ENCODE peak calls at places on chromosomes 4 and X, in ten cellular contexts. I, D, V, X, L, F, Q, R, N and U are unnamed samples.
A peak's percentile ranks its signal among the peaks of the same experiment; 100 is the strongest.

GRCh38 chrX:83419030-83419792 is 88.9 kb upstream of the POU3F4 start:
- DNase-seq in I (no peak), D (peak; percentile 58), V (no peak), X (no peak), L (no peak), F (no peak), Q (no peak), R (no peak), N (no peak), U (no peak)

GRCh38 chr4:143335979-143336827 is 473 bp upstream of the GAB1 start:
- DNase-seq in I (peak; percentile 90), D (peak; percentile 95), V (peak; percentile 92), X (peak; percentile 17), L (peak; percentile 80), F (peak; percentile 81), Q (peak; percentile 53), R (peak; percentile 92), N (peak; percentile 83), U (peak; percentile 82)

GRCh38 chr4:127604949-127605709 is 27.6 kb upstream of the INTU start:
- DNase-seq in I (peak; percentile 48), D (no peak), V (no peak), X (no peak), L (peak; percentile 20), F (no peak), Q (peak; percentile 46), R (no peak), N (no peak), U (no peak)

GRCh38 chr4:107035711-107036601 is at the start of gene DKK2:
- DNase-seq in I (peak; percentile 28), D (peak; percentile 73), V (peak; percentile 10), X (no peak), L (no peak), F (peak; percentile 51), Q (peak; percentile 6), R (no peak), N (no peak), U (peak; percentile 43)

GRCh38 chrX:44071847-44072545 is 98.8 kb upstream of the NDP start:
- DNase-seq in I (peak; percentile 55), D (no peak), V (no peak), X (no peak), L (peak; percentile 66), F (no peak), Q (no peak), R (no peak), N (no peak), U (no peak)

GRCh38 chr4:174260099-174260498 is 23.4 kb downstream of the FBXO8 start:
- DNase-seq in I (peak; percentile 85), D (no peak), V (no peak), X (no peak), L (peak; percentile 85), F (no peak), Q (no peak), R (no peak), N (no peak), U (no peak)

GRCh38 chrX:63503541-63503940 is 152.4 kb upstream of the SPIN4 start:
- DNase-seq in I (peak; percentile 20), D (no peak), V (no peak), X (no peak), L (peak; percentile 3), F (no peak), Q (no peak), R (no peak), N (no peak), U (no peak)

GRCh38 chrX:86981326-86981890 is 536.2 kb upstream of the KLHL4 start:
- DNase-seq in I (no peak), D (no peak), V (no peak), X (no peak), L (no peak), F (no peak), Q (no peak), R (no peak), N (no peak), U (no peak)

GRCh38 chr4:122992111-122992510 is 69.7 kb upstream of the NUDT6 start:
- DNase-seq in I (no peak), D (no peak), V (no peak), X (no peak), L (no peak), F (no peak), Q (no peak), R (no peak), N (no peak), U (no peak)

GRCh38 chrX:15814811-15815210 is 24.5 kb downstream of the ZRSR2 start:
- DNase-seq in I (no peak), D (no peak), V (no peak), X (no peak), L (no peak), F (no peak), Q (no peak), R (no peak), N (no peak), U (no peak)

GRCh38 chrX:69150294-69150960 is 14.8 kb downstream of the PJA1 start:
- DNase-seq in I (no peak), D (peak; percentile 61), V (no peak), X (no peak), L (peak; percentile 18), F (no peak), Q (no peak), R (no peak), N (no peak), U (no peak)

GRCh38 chr4:112127736-112128322 is 17.4 kb upstream of the FAM241A start:
- DNase-seq in I (peak; percentile 55), D (no peak), V (no peak), X (no peak), L (no peak), F (no peak), Q (no peak), R (no peak), N (no peak), U (no peak)

DNA sequence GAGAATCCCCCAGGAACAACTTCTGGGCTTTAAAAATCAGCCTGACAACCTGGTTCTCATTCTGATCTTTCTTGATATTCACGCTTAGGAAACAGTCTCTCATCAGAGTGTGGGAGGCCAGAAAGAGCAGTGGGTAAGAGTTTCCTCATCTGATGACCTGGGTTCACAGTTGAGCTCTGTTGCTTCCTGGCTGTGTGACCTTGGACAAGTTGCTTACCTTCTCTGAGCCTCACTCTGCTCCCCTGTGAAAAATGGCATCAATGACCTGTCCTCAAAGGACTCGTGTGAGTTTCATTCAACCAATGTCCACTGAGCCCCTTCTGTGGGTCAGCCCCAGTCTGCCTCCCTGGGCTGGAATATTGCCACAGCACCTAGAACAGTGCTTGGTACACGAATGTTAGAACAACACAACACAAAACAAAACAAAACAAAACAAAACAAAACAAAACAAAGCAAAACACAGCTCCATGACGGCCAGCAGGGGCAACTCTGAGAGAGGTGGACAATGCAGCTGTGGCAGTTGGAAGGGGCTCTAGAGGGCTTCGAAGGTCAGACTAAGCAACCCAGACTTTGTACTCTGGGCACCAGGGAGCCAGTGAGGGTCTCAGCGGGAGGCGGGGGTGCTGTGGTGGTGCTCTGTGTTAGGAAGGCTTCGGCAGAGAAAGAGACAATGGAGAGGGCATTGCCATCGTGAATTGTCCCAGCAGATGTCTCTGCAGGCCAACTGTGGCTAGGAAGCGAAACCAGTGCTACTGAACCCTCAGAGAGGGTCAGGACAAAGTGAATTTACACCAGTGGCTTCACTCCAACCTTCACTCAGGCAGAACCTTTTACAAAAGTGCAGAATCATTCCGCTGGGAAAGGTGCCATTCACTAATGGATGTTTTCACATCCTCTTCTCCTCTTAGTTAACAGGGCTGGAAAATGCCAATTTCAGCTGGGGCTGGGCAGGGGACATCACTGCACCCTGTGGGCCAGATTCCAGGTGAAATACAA is 14.3 kb upstream of the C4orf50 start:
- DNase-seq in I (no peak), D (no peak), V (no peak), X (no peak), L (peak; percentile 48), F (no peak), Q (no peak), R (no peak), N (no peak), U (no peak)
- TF ChIP-seq CTCF in I (no peak), D (no peak), V (no peak), X (no peak), L (no peak), F (no peak), Q (no peak), R (no peak), N (no peak), U (no peak)

GRCh38 chr4:30720021-30720655 is at the start of gene PCDH7:
- DNase-seq in I (peak; percentile 73), D (no peak), V (peak; percentile 14), X (no peak), L (peak; percentile 21), F (no peak), Q (peak; percentile 41), R (peak; percentile 30), N (no peak), U (no peak)
- H3K4me3 ChIP-seq in I (peak within 1 kb of the TSS; percentile 78), D (peak within 1 kb of the TSS; percentile 51), V (peak within 1 kb of the TSS; percentile 61), X (peak within 1 kb of the TSS; percentile 60), L (peak within 1 kb of the TSS; percentile 41), F (peak within 1 kb of the TSS; percentile 69), Q (no peak within 1 kb of the TSS), R (peak within 1 kb of the TSS; percentile 66), N (peak within 1 kb of the TSS; percentile 53), U (peak within 1 kb of the TSS; percentile 46)

GRCh38 chrX:135170468-135170867 is 730 bp downstream of the CT55 start:
- DNase-seq in I (no peak), D (no peak), V (no peak), X (no peak), L (no peak), F (no peak), Q (no peak), R (no peak), N (no peak), U (no peak)

GRCh38 chrX:135168533-135168932 is 2.7 kb downstream of the CT55 start:
- DNase-seq in I (no peak), D (no peak), V (no peak), X (no peak), L (no peak), F (no peak), Q (peak; percentile 42), R (no peak), N (no peak), U (no peak)

GRCh38 chrX:135170877-135171519 is at the start of gene CT55:
- DNase-seq in I (no peak), D (no peak), V (no peak), X (no peak), L (no peak), F (no peak), Q (peak; percentile 4), R (no peak), N (no peak), U (no peak)
- TF ChIP-seq POLR2A in I (no peak), D (no peak), V (no peak), X (no peak), L (no peak), F (no peak), Q (no peak), R (no peak), N (no peak), U (no peak)

GRCh38 chr4:35939746-35940145 is 304.6 kb downstream of the ARAP2 start:
- DNase-seq in I (no peak), D (no peak), V (no peak), X (no peak), L (no peak), F (no peak), Q (no peak), R (no peak), N (no peak), U (no peak)

DNA sequence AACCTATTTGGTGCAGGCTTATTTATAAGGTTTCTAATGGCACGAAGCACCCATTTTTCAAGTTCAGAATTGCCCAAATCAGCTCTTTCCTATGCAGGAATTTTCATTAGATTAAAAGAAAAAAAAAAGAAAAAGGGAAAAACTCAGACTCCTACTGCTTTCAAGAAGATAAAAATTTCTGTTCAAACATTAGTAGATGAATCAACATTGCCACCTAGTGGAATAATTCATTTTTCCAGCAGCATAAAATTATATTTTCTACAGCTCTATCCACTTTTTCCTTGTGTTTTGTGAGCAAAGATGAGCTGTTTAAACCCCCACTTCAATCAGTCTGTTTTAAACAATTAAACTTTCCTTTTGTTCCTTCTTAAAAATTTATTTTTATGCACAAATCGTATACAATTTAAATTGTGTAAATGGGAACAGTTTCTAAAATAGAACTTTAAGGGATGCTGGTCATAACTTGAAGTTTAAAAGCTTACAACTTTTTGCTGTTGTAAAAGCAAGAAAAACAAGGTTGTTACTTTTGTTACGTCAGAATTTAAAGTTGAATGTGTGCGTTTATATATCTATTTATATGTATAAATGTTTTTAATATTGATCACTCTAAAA is 309.8 kb downstream of the ARAP2 start:
- DNase-seq in I (peak; percentile 1), D (no peak), V (no peak), X (no peak), L (peak; percentile 9), F (no peak), Q (peak; percentile 52), R (no peak), N (no peak), U (no peak)
- TF ChIP-seq CTCF in I (peak; percentile 45), D (no peak), V (peak; percentile 30), X (peak; percentile 50), L (peak; percentile 53), F (peak; percentile 38), Q (peak; percentile 34), R (peak; percentile 33), N (peak; percentile 32), U (no peak)